ENCODE peak calls at places on chromosomes 11 and 22, in seven cellular contexts. Z is HEK293T, P is mesendoderm, K is Peyer's patch, D is transverse colon, Y is adipocyte, U is mucosa of descending colon. M is an unnamed sample.

GRCh38 chr11:6269994-6270393 is 10.4 kb downstream of the CCKBR start:
- DNase-seq in K (no peak), D (no peak), P (no peak), Y (no peak), Z (no peak), U (no peak), M (peak)

GRCh38 chr22:30857791-30858190 is 110.8 kb downstream of the MORC2 start:
- DNase-seq in K (peak), D (no peak), U (no peak), P (no peak), Y (no peak), Z (peak), M (no peak)

GRCh38 chr11:45993438-45994064 is 71.1 kb downstream of the LARGE2 start:
- DNase-seq in P (no peak), Y (peak), Z (no peak), K (no peak), U (peak), D (peak), M (peak)

GRCh38 chr22:46142548-46143490 is 7.5 kb upstream of the PPARA start:
- DNase-seq in U (no peak), Z (no peak), P (no peak), K (no peak), D (no peak), Y (no peak), M (peak)

GRCh38 chr11:3984896-3985295 is 109.7 kb upstream of the RRM1 start:
- DNase-seq in Z (no peak), U (no peak), Y (no peak), D (no peak), K (peak), P (peak), M (no peak)

GRCh38 chr11:22792497-22792896 is 37.1 kb downstream of the SVIP start:
- DNase-seq in Z (no peak), P (peak), D (no peak), Y (peak), U (no peak), K (no peak), M (no peak)

GRCh38 chr11:108135845-108136599 is 14.7 kb downstream of the ACAT1 start:
- DNase-seq in Y (peak), D (no peak), P (no peak), K (no peak), Z (peak), U (no peak), M (no peak)

GRCh38 chr22:43136255-43136654 is 6.9 kb downstream of the MCAT start:
- DNase-seq in D (peak), Z (peak), Y (peak), P (peak), U (no peak), K (peak), M (no peak)

GRCh38 chr22:36287881-36288515 is 35.1 kb downstream of the APOL1 start:
- DNase-seq in P (no peak), Y (no peak), U (no peak), D (no peak), Z (no peak), K (no peak), M (no peak)

GRCh38 chr11:13341028-13341427 is 63.4 kb downstream of the BMAL1 start:
- DNase-seq in Y (no peak), Z (no peak), U (no peak), K (no peak), P (no peak), D (no peak), M (no peak)

GRCh38 chr11:44622721-44623258 is 57.3 kb downstream of the CD82 start:
- DNase-seq in Y (no peak), D (no peak), P (no peak), U (no peak), K (peak), Z (no peak), M (no peak)

GRCh38 chr22:50498322-50498861 is 9.1 kb downstream of the LMF2 start:
- DNase-seq in P (peak), K (peak), Y (peak), D (peak), U (peak), Z (peak), M (peak)

GRCh38 chr11:69642913-69643632 is 2.1 kb downstream of the CCND1 start:
- DNase-seq in P (peak), U (peak), Z (peak), K (peak), Y (peak), D (peak), M (peak)

GRCh38 chr11:123478352-123478986 is 48.4 kb downstream of the GRAMD1B start:
- DNase-seq in P (peak), K (peak), D (peak), U (peak), Y (peak), Z (peak), M (peak)

GRCh38 chr11:74185695-74186094 is 14.6 kb downstream of the PPME1 start:
- DNase-seq in U (no peak), K (no peak), D (no peak), Z (no peak), P (no peak), Y (peak), M (no peak)

GRCh38 chr11:86041975-86042378 is 26.9 kb downstream of the PICALM start:
- DNase-seq in P (peak), D (peak), K (peak), U (peak), Y (peak), Z (peak), M (peak)

GRCh38 chr11:108670381-108670930 is 5.6 kb downstream of the DDX10 start:
- DNase-seq in D (no peak), U (no peak), K (no peak), Y (peak), P (no peak), Z (no peak), M (no peak)

GRCh38 chr11:40183073-40184064 is 1276.1 kb downstream of the LRRC4C start:
- DNase-seq in Z (no peak), D (no peak), Y (no peak), P (no peak), K (no peak), U (no peak), M (no peak)

GRCh38 chr22:28855355-28856094 is 27.8 kb upstream of the ZNRF3 start:
- DNase-seq in Y (peak), K (peak), D (peak), U (peak), P (peak), Z (peak), M (peak)

GRCh38 chr11:86740628-86741488 is 59.5 kb upstream of the PRSS23 start:
- DNase-seq in D (peak), K (peak), Z (peak), U (peak), P (peak), Y (peak), M (peak)

GRCh38 chr22:50104149-50104548 is 14.3 kb downstream of the MOV10L1 start:
- DNase-seq in Z (peak), U (no peak), Y (no peak), P (no peak), D (no peak), K (no peak), M (no peak)

GRCh38 chr22:40588726-40589125 is 47.8 kb downstream of the MRTFA start:
- DNase-seq in P (no peak), D (no peak), Z (no peak), K (no peak), Y (peak), U (no peak), M (no peak)

GRCh38 chr11:47924184-47924671 is 56.1 kb upstream of the PTPRJ start:
- DNase-seq in K (no peak), U (no peak), P (no peak), Y (peak), D (no peak), Z (no peak), M (peak)

GRCh38 chr11:9862981-9863380 is 199.1 kb downstream of the SWAP70 start:
- DNase-seq in P (peak), Z (no peak), U (no peak), K (no peak), Y (no peak), D (no peak), M (no peak)

GRCh38 chr11:134503104-134503503 is 91.1 kb upstream of the B3GAT1 start:
- DNase-seq in Y (no peak), U (no peak), D (no peak), Z (no peak), K (peak), P (no peak), M (no peak)

GRCh38 chr22:46381731-46382130 is 46.2 kb downstream of the TRMU start:
- DNase-seq in U (no peak), Z (no peak), P (no peak), Y (no peak), D (no peak), K (no peak), M (no peak)

GRCh38 chr22:39558254-39558727 is 12.3 kb upstream of the CACNA1I start:
- DNase-seq in Y (peak), K (no peak), P (no peak), D (no peak), U (no peak), Z (no peak), M (peak)

GRCh38 chr22:39309881-39310714 is 9.3 kb downstream of the RPL3 start:
- DNase-seq in U (no peak), D (no peak), K (no peak), Z (no peak), P (peak), Y (peak), M (no peak)

GRCh38 chr22:28702891-28703290 is 23.3 kb upstream of the TTC28 start:
- DNase-seq in U (no peak), P (no peak), D (no peak), Z (no peak), Y (no peak), K (no peak), M (no peak)

GRCh38 chr11:116853461-116854073 is 16.1 kb upstream of the APOA1 start:
- DNase-seq in Y (peak), P (no peak), K (no peak), D (peak), U (peak), Z (no peak), M (no peak)

GRCh38 chr11:77672276-77672675 is 34.7 kb upstream of the CLNS1A start:
- DNase-seq in U (peak), Y (peak), D (peak), K (peak), P (no peak), Z (no peak), M (peak)

GRCh38 chr11:126167476-126167875 is 44.0 kb downstream of the RPUSD4 start:
- DNase-seq in Z (no peak), D (no peak), K (no peak), U (no peak), Y (no peak), P (no peak), M (no peak)

GRCh38 chr11:67634366-67635230 is 4.9 kb upstream of the NUDT8 start:
- DNase-seq in U (no peak), Z (no peak), K (peak), Y (no peak), D (no peak), P (no peak), M (no peak)

GRCh38 chr11:23573430-23573829 is 713.2 kb upstream of the CCDC179 start:
- DNase-seq in Y (peak), K (no peak), D (no peak), P (no peak), Z (no peak), U (no peak), M (no peak)

GRCh38 chr11:129331217-129331616 is 44.4 kb upstream of the BARX2 start:
- DNase-seq in K (peak), Y (no peak), D (peak), Z (no peak), U (peak), P (no peak), M (no peak)

M was measured in adrenal gland.